ENCODE peak calls at places on chromosomes 13 and 19, in six cellular contexts. L, P, G, N, E and Y are unnamed samples.

GRCh38 chr19:8335343-8336071 is 7.6 kb downstream of the KANK3 start:
- DNase-seq in N (no peak), E (no peak), P (peak), G (no peak), L (no peak), Y (no peak)

GRCh38 chr19:46976845-46977320 is 42.8 kb upstream of the NPAS1 start:
- DNase-seq in L (peak), G (no peak), E (no peak), P (no peak), N (no peak), Y (no peak)

GRCh38 chr13:35648109-35648508 is 171.6 kb upstream of the MAB21L1 start:
- DNase-seq in P (no peak), G (no peak), L (peak), N (no peak), E (peak), Y (no peak)

GRCh38 chr13:94325148-94325528 is 154.3 kb downstream of the DCT start:
- DNase-seq in L (no peak), G (no peak), N (no peak), E (no peak), P (no peak), Y (no peak)

GRCh38 chr19:21697698-21698097 is 69.7 kb downstream of the ZNF100 start:
- DNase-seq in G (no peak), P (no peak), L (no peak), E (no peak), N (no peak), Y (no peak)

GRCh38 chr19:31639306-31639705 is 290.1 kb upstream of the TSHZ3 start:
- DNase-seq in L (no peak), N (no peak), G (no peak), P (no peak), E (no peak), Y (no peak)

GRCh38 chr13:40352385-40352778 is 314.1 kb downstream of the FOXO1 start:
- DNase-seq in P (no peak), G (no peak), L (no peak), E (no peak), N (peak), Y (no peak)

GRCh38 chr13:60143775-60144174 is 20.0 kb downstream of the DIAPH3 start:
- DNase-seq in G (no peak), E (no peak), L (no peak), N (no peak), P (peak), Y (no peak)

GRCh38 chr13:91346848-91347211 is 657 bp upstream of the MIR17HG start:
- DNase-seq in E (no peak), L (no peak), N (no peak), G (no peak), P (peak), Y (no peak)

GRCh38 chr19:12834976-12835757 is 788 bp upstream of the RTBDN start:
- DNase-seq in E (no peak), G (peak), P (peak), L (peak), N (no peak), Y (no peak)

GRCh38 chr19:6126335-6126974 is 9.0 kb upstream of the ACSBG2 start:
- DNase-seq in E (peak), P (peak), L (peak), N (no peak), G (peak), Y (peak)